ENCODE peak calls at places on chromosomes 1 and 21, in five cellular contexts. Y is NCI-H1105 treated with DMSO at 0.1 percent for 48 hours; L is T-helper 1 cell; F is fibroblast of lung; P is stimulated activated CD8-positive, alpha-beta memory T cell treated with anti-CD3 and anti-CD28 coated beads, Interleukin-2, amount 100 ng/mL, for 48 hours. I is an unnamed sample.

GRCh38 chr1:220879090-220879508 is at the start of gene HLX:
- DNase-seq in Y (no peak), L (no peak), F (peak), P (peak), I (no peak)

GRCh38 chr1:19038096-19038495 is 81.6 kb upstream of the IFFO2 start:
- DNase-seq in Y (no peak), L (no peak), F (no peak), P (no peak), I (no peak)

GRCh38 chr21:46110499-46111192 is 12.7 kb downstream of the COL6A2 start:
- DNase-seq in Y (no peak), L (no peak), F (no peak), P (no peak), I (no peak)

GRCh38 chr1:44660176-44660575 is 14.1 kb downstream of the TMEM53 start:
- DNase-seq in Y (peak), L (no peak), F (no peak), P (no peak), I (no peak)

GRCh38 chr1:52669696-52670095 is 28.5 kb downstream of the COA7 start:
- DNase-seq in Y (no peak), L (no peak), F (peak), P (no peak), I (no peak)

GRCh38 chr1:29498126-29499100 is 262.1 kb downstream of the PTPRU start:
- DNase-seq in Y (no peak), L (no peak), F (peak), P (no peak), I (peak)

GRCh38 chr1:33255347-33256311 is 663 bp upstream of the ZNF362 start:
- DNase-seq in Y (no peak), L (peak), F (peak), P (peak), I (peak)

GRCh38 chr1:86616871-86617270 is 70.0 kb downstream of the CLCA4 start:
- DNase-seq in Y (no peak), L (no peak), F (no peak), P (no peak), I (peak)

GRCh38 chr1:15355968-15356621 is 53.6 kb upstream of the EFHD2 start:
- DNase-seq in Y (no peak), L (no peak), F (peak), P (no peak), I (no peak)

GRCh38 chr1:91804546-91805023 is 81.4 kb downstream of the TGFBR3 start:
- DNase-seq in Y (no peak), L (peak), F (peak), P (peak), I (peak)

GRCh38 chr1:56577859-56578663 is 1.3 kb downstream of the PLPP3 start:
- DNase-seq in Y (peak), L (no peak), F (peak), P (no peak), I (no peak)

GRCh38 chr1:158035976-158036583 is 42.6 kb downstream of the KIRREL1 start:
- DNase-seq in Y (peak), L (no peak), F (peak), P (no peak), I (no peak)

GRCh38 chr1:13781907-13782633 is 82.1 kb downstream of the PRDM2 start:
- DNase-seq in Y (no peak), L (no peak), F (peak), P (no peak), I (no peak)

GRCh38 chr1:41681331-41682136 is 197.1 kb upstream of the EDN2 start:
- DNase-seq in Y (no peak), L (no peak), F (peak), P (no peak), I (no peak)

GRCh38 chr1:32256473-32257226 is 5.6 kb downstream of the LCK start:
- DNase-seq in Y (no peak), L (no peak), F (no peak), P (no peak), I (no peak)

GRCh38 chr1:205267306-205267902 is 39.7 kb downstream of the TMCC2 start:
- DNase-seq in Y (no peak), L (no peak), F (no peak), P (no peak), I (no peak)

GRCh38 chr1:98704474-98704873 is 43.0 kb downstream of the SNX7 start:
- DNase-seq in Y (peak), L (no peak), F (peak), P (no peak), I (no peak)

GRCh38 chr21:26756491-26757159 is 88.6 kb downstream of the ADAMTS1 start:
- DNase-seq in Y (no peak), L (no peak), F (peak), P (no peak), I (no peak)

GRCh38 chr1:224510880-224511645 is 76.5 kb upstream of the WDR26 start:
- DNase-seq in Y (no peak), L (no peak), F (peak), P (no peak), I (no peak)

GRCh38 chr1:174262747-174263241 is 103.5 kb downstream of the RABGAP1L start:
- DNase-seq in Y (peak), L (no peak), F (peak), P (no peak), I (no peak)

GRCh38 chr1:168483531-168483930 is 60.3 kb downstream of the XCL2 start:
- DNase-seq in Y (no peak), L (no peak), F (peak), P (no peak), I (no peak)

GRCh38 chr1:236534164-236534651 is 10.4 kb downstream of the LGALS8 start:
- DNase-seq in Y (no peak), L (no peak), F (peak), P (no peak), I (no peak)

GRCh38 chr1:16226495-16227179 is 10.3 kb downstream of the CPLANE2 start:
- DNase-seq in Y (no peak), L (no peak), F (no peak), P (no peak), I (no peak)

GRCh38 chr1:182731852-182732575 is 47.6 kb upstream of the RGS8 start:
- DNase-seq in Y (no peak), L (no peak), F (no peak), P (no peak), I (no peak)

GRCh38 chr1:200090252-200091159 is 63.0 kb downstream of the NR5A2 start:
- DNase-seq in Y (no peak), L (no peak), F (peak), P (no peak), I (no peak)

GRCh38 chr1:222167896-222168295 is 380.0 kb downstream of the HHIPL2 start:
- DNase-seq in Y (no peak), L (no peak), F (peak), P (no peak), I (no peak)

GRCh38 chr1:75083223-75083622 is 51.0 kb upstream of the LHX8 start:
- DNase-seq in Y (no peak), L (no peak), F (no peak), P (no peak), I (no peak)

GRCh38 chr1:19457555-19457954 is 27.8 kb downstream of the CAPZB start:
- DNase-seq in Y (no peak), L (no peak), F (no peak), P (no peak), I (no peak)

GRCh38 chr1:55823521-55824296 is 608.5 kb upstream of the USP24 start:
- DNase-seq in Y (no peak), L (no peak), F (peak), P (no peak), I (no peak)

GRCh38 chr1:10295471-10296085 is 85.2 kb downstream of the KIF1B start:
- DNase-seq in Y (no peak), L (no peak), F (no peak), P (no peak), I (no peak)

GRCh38 chr1:116325922-116326321 is 47.1 kb upstream of the ATP1A1 start:
- DNase-seq in Y (no peak), L (peak), F (no peak), P (no peak), I (peak)

GRCh38 chr1:107415241-107415640 is 274.4 kb downstream of the NTNG1 start:
- DNase-seq in Y (no peak), L (no peak), F (peak), P (no peak), I (no peak)

GRCh38 chr1:25813071-25813733 is 6.6 kb upstream of the MTFR1L start:
- DNase-seq in Y (no peak), L (no peak), F (no peak), P (no peak), I (no peak)

GRCh38 chr1:226708967-226709396 is 30.1 kb downstream of the ITPKB start:
- DNase-seq in Y (no peak), L (no peak), F (no peak), P (no peak), I (no peak)

GRCh38 chr1:219567341-219567947 is 45.5 kb downstream of the ZC3H11B start:
- DNase-seq in Y (peak), L (no peak), F (peak), P (no peak), I (no peak)

GRCh38 chr1:212858461-212859265 is 588 bp downstream of the FLVCR1 start:
- DNase-seq in Y (peak), L (no peak), F (peak), P (no peak), I (peak)

GRCh38 chr1:167332503-167332902 is 111.8 kb downstream of the POU2F1 start:
- DNase-seq in Y (no peak), L (no peak), F (peak), P (no peak), I (no peak)

GRCh38 chr1:39576016-39576657 is 453 bp downstream of the PABPC4 start:
- DNase-seq in Y (peak), L (peak), F (peak), P (no peak), I (peak)